ENCODE peak calls at places on chromosomes 3 and 15, in six cellular contexts. Q is spleen, K is endothelial cell, M is HFF-Myc, U is tibial nerve, L is OCI-LY7. X is an unnamed sample.

GRCh38 chr3:72137865-72138861 is 353.2 kb upstream of the PROK2 start:
- DNase-seq in Q (no peak), M (no peak), K (no peak), U (no peak), L (no peak), X (no peak)

GRCh38 chr3:168534761-168535160 is 439.0 kb upstream of the GOLIM4 start:
- DNase-seq in L (no peak), M (no peak), Q (no peak), U (no peak), K (no peak), X (no peak)

GRCh38 chr3:131081224-131081623 is 54.5 kb downstream of the NEK11 start:
- DNase-seq in U (no peak), M (no peak), L (no peak), Q (no peak), K (no peak), X (no peak)

GRCh38 chr15:88993662-88994061 is 80.5 kb upstream of the MFGE8 start:
- DNase-seq in Q (no peak), M (no peak), U (no peak), K (no peak), L (no peak), X (no peak)

GRCh38 chr15:89628301-89628700 is 27.0 kb downstream of the KIF7 start:
- DNase-seq in K (no peak), U (no peak), Q (no peak), L (no peak), M (no peak), X (no peak)

GRCh38 chr3:132006605-132007204 is 28.1 kb downstream of the CPNE4 start:
- DNase-seq in L (peak), K (peak), M (no peak), U (no peak), Q (no peak), X (peak)

GRCh38 chr3:152100491-152101086 is 168.1 kb upstream of the MBNL1 start:
- DNase-seq in Q (no peak), L (no peak), K (no peak), U (no peak), M (no peak), X (peak)

GRCh38 chr3:141485578-141486415 is 1.0 kb upstream of the RASA2 start:
- DNase-seq in L (peak), Q (peak), K (no peak), U (no peak), M (peak), X (peak)

GRCh38 chr15:93049914-93050534 is 39.0 kb downstream of the RGMA start:
- DNase-seq in L (no peak), Q (no peak), U (no peak), K (no peak), M (no peak), X (no peak)

GRCh38 chr3:102536479-102536878 is 101.7 kb downstream of the ZPLD1 start:
- DNase-seq in M (peak), L (peak), K (no peak), U (no peak), Q (no peak), X (peak)

GRCh38 chr15:48510976-48511375 is 134.5 kb downstream of the FBN1 start:
- DNase-seq in Q (no peak), L (no peak), U (no peak), M (no peak), K (no peak), X (no peak)

GRCh38 chr15:37015025-37015424 is 85.3 kb downstream of the MEIS2 start:
- DNase-seq in Q (no peak), L (peak), K (no peak), U (no peak), M (no peak), X (peak)

GRCh38 chr15:77819271-77819806 is 186.6 kb upstream of the LINGO1 start:
- DNase-seq in M (no peak), L (no peak), K (peak), Q (no peak), U (no peak), X (no peak)

GRCh38 chr15:75943713-75944215 is 40.1 kb downstream of the FBXO22 start:
- DNase-seq in K (no peak), M (no peak), L (no peak), U (no peak), Q (no peak), X (no peak)

GRCh38 chr3:15108082-15108545 is 9.2 kb upstream of the RBSN start:
- DNase-seq in K (peak), U (no peak), L (peak), Q (peak), M (no peak), X (peak)

GRCh38 chr3:104578558-104578957 is 788.2 kb upstream of the ALCAM start:
- DNase-seq in U (no peak), M (no peak), Q (no peak), K (no peak), L (peak), X (no peak)

GRCh38 chr15:84609818-84610525 is 9.2 kb downstream of the ZSCAN2 start:
- DNase-seq in K (no peak), Q (no peak), U (no peak), L (no peak), M (no peak), X (no peak)

GRCh38 chr3:123395235-123395634 is 53.7 kb downstream of the ADCY5 start:
- DNase-seq in Q (peak), K (no peak), U (no peak), L (no peak), M (no peak), X (no peak)

GRCh38 chr15:78987891-78988360 is 43.1 kb upstream of the CTSH start:
- DNase-seq in Q (peak), M (no peak), U (no peak), L (no peak), K (no peak), X (no peak)

GRCh38 chr3:150268426-150269321 is 139.4 kb upstream of the TSC22D2 start:
- DNase-seq in Q (no peak), K (no peak), U (no peak), M (no peak), L (no peak), X (no peak)

GRCh38 chr15:79394231-79394630 is 37.9 kb upstream of the MINAR1 start:
- DNase-seq in U (no peak), Q (no peak), K (no peak), M (peak), L (no peak), X (peak)

GRCh38 chr3:128764863-128765262 is 38.9 kb downstream of the RAB7A start:
- DNase-seq in M (no peak), U (no peak), K (no peak), L (no peak), Q (no peak), X (no peak)

GRCh38 chr15:57259511-57260143 is 116.7 kb upstream of the CGNL1 start:
- DNase-seq in M (no peak), U (no peak), Q (no peak), K (no peak), L (peak), X (no peak)

GRCh38 chr3:185081516-185081915 is 71.3 kb downstream of the C3orf70 start:
- DNase-seq in M (no peak), U (no peak), K (no peak), Q (no peak), L (no peak), X (no peak)

GRCh38 chr3:187587012-187587544 is 83.1 kb downstream of the SST start:
- DNase-seq in K (no peak), M (no peak), U (no peak), L (no peak), Q (no peak), X (no peak)

GRCh38 chr3:197748597-197749314 is 927 bp upstream of the FYTTD1 start:
- DNase-seq in M (peak), L (no peak), U (no peak), K (no peak), Q (no peak), X (no peak)

DNA sequence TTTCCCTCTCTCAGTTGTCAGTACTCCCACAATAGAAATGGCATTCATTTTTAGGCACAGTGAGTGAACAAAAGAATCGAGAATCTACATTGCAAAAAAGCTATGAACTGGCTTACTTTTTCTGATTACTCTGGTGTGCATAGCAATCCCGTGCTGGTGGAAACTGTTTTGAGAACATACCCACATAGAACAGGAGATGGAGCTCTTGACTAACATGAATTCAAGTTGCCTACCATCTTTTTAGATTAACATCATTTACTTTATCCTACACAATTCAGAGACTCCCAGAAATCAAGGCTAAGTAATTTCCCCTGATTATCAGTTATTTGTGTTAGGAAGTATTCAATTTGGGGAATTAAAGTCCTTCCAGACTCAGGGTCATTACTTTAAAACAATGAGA is 326.6 kb downstream of the ARPP21 start:
- DNase-seq in K (no peak), U (no peak), L (peak), M (no peak), Q (no peak), X (peak)
- TF ChIP-seq CTCF in K (peak), U (peak), L (peak), M (peak), Q (peak), X (peak)

GRCh38 chr15:45225506-45226273 is 26.3 kb upstream of the SLC28A2 start:
- DNase-seq in M (no peak), K (no peak), Q (no peak), L (peak), U (no peak), X (no peak)
- TF ChIP-seq CTCF in M (no peak), K (no peak), Q (no peak), L (peak), U (no peak), X (no peak)

GRCh38 chr15:101068961-101069734 is 150.0 kb downstream of the LRRK1 start:
- DNase-seq in U (no peak), L (no peak), M (no peak), Q (peak), K (peak), X (peak)
- TF ChIP-seq CTCF in U (peak), L (no peak), M (peak), Q (no peak), K (peak), X (no peak)

GRCh38 chr15:70269331-70269911 is 171.7 kb upstream of the TLE3 start:
- DNase-seq in L (no peak), U (no peak), K (no peak), Q (peak), M (no peak), X (no peak)

GRCh38 chr15:70269991-70270751 is 172.5 kb upstream of the TLE3 start:
- DNase-seq in L (no peak), Q (peak), U (no peak), K (no peak), M (no peak), X (peak)

GRCh38 chr15:70270752-70271111 is 173.0 kb upstream of the TLE3 start:
- DNase-seq in U (no peak), K (no peak), L (no peak), M (no peak), Q (peak), X (no peak)

GRCh38 chr15:70272565-70273355 is 175.0 kb upstream of the TLE3 start:
- DNase-seq in K (no peak), L (no peak), Q (peak), M (no peak), U (no peak), X (no peak)

GRCh38 chr15:70271422-70272088 is 173.8 kb upstream of the TLE3 start:
- DNase-seq in U (peak), L (no peak), K (no peak), Q (peak), M (peak), X (peak)
- TF ChIP-seq CTCF in U (no peak), L (no peak), K (no peak), Q (no peak), M (no peak), X (no peak)

DNA sequence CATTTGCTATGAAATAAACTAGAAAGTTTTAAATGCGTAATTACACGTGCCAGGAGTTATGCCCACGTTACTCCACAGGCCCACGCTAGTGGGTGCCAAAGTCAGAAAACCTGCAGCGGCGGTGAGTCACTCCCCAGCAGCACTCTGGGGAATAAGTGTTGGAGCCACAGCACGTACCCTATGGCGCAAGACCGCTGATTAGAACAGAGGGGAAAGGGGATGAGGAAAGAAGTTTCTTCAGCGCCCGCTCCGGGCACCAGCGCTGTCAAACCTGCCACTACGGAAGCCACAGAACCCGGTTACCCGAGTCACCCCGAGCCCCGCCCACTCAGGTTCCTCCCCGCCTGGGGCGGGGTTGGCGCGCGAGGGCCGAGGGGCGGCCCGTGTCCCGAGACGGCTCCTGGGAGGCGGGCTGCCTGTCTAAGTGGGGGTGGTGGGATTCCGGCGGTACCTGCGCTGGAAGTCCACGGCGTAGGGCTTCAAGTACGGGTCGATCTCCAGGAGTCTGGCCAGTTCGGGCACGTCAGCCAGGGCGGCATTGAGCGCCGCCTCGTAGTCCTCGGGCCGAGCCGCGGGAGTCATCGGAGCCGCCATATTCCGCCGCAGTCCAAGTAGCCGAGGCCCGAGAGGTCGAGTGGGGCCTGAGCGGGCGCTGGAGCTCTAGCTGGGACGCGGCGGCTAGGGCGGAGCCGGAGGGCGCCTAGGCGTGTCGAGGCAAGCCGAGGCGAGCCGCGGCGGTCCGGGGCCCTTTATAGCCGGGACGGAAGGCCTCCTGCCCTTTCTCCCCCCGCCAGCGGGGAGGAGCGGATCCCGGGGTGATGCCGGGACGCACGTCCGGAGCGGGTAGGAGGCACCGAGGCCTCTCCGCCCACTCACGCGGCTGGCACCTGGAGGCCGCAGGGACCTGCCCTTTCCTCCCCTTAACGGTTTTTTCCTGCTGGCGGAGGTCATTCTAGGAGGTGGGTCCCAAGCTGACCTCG is at the start of gene GBE1:
- DNase-seq in U (peak), L (peak), M (peak), Q (peak), K (peak), X (peak)
- TF ChIP-seq CTCF in U (peak), L (peak), M (no peak), Q (no peak), K (no peak), X (peak)

GRCh38 chr3:32945136-32945535 is 6.3 kb upstream of the CCR4 start:
- DNase-seq in L (no peak), M (no peak), Q (no peak), K (no peak), U (no peak), X (peak)
- TF ChIP-seq CTCF in L (peak), M (no peak), Q (no peak), K (no peak), U (no peak), X (no peak)

DNA sequence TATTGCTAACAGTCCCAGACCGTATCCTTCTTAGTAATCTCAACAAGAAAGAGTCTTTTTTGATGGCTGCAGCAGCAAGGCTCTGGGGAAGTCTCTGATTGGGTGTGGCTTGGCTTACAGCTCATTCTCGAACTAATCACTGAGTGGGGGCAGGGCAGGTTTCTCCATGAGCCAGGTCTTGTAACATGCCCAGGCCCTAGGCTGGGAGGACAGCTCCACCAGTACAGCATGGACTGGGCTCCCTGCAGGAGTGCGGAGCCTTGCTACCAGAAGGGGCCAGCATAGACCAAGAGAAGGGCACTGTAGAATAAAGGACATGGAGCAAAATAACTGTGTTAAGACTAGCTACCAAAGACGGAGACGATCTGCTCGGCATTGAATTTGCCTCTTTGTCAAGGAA is 7.2 kb downstream of the CD276 start:
- DNase-seq in K (no peak), Q (peak), M (no peak), L (no peak), U (peak), X (peak)
- TF ChIP-seq CTCF in K (no peak), Q (no peak), M (no peak), L (no peak), U (no peak), X (no peak)

DNA sequence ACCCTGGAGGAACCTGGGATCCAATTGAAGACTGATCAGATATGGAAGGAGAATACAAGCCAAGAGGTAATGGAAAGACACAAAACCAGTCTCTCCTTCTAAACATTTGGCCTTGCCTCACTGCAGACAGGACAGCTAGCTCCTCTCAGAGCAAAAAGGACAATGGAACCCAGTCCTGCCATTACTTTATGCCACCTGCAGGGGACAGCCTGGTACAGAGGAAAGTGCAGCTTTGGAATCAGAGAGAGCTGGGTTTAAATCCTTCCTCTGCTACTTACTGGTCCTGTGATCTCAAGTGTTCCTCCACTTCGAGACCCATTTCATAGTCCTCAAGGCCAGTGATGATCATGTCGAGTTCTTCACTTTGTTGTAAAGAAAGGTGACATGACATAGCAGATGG is 159.4 kb upstream of the SMAD3 start:
- DNase-seq in K (no peak), M (no peak), Q (no peak), L (no peak), U (no peak), X (no peak)
- TF ChIP-seq CTCF in K (peak), M (peak), Q (no peak), L (peak), U (no peak), X (no peak)

X was measured in MCF 10A.